ENCODE peak calls at places on chromosomes 1 and 21, in seven cellular contexts. Q is GM23338, N is GM12891, O is HCT116, M is esophagus muscularis mucosa, W is K562, F is breast epithelium. C is an unnamed sample.

GRCh38 chr1:197917813-197918646 is 858 bp downstream of the LHX9 start:
- DNase-seq in Q (peak), N (no peak), O (no peak), M (no peak), W (no peak), F (no peak), C (no peak)

GRCh38 chr1:116720406-116721071 is 33.7 kb upstream of the CD2 start:
- DNase-seq in Q (no peak), N (no peak), O (no peak), M (no peak), W (no peak), F (no peak), C (no peak)

GRCh38 chr1:147238053-147238902 is 4.2 kb upstream of the CHD1L start:
- DNase-seq in Q (no peak), N (no peak), O (no peak), M (no peak), W (no peak), F (no peak), C (no peak)

GRCh38 chr1:84668185-84668584 is 22.1 kb downstream of the SSX2IP start:
- DNase-seq in Q (peak), N (no peak), O (no peak), M (no peak), W (no peak), F (no peak), C (no peak)

GRCh38 chr1:21655748-21656147 is 13.4 kb downstream of the RAP1GAP start:
- DNase-seq in Q (peak), N (no peak), O (peak), M (no peak), W (peak), F (no peak), C (no peak)

GRCh38 chr1:231778009-231778719 is 151.6 kb downstream of the DISC1 start:
- DNase-seq in Q (no peak), N (no peak), O (peak), M (no peak), W (no peak), F (peak), C (no peak)

GRCh38 chr1:201350361-201350725 is 27.1 kb downstream of the TNNT2 start:
- DNase-seq in Q (no peak), N (no peak), O (no peak), M (no peak), W (no peak), F (no peak), C (no peak)

GRCh38 chr1:44820328-44820944 is 12.1 kb downstream of the BTBD19 start:
- DNase-seq in Q (no peak), N (no peak), O (no peak), M (no peak), W (no peak), F (no peak), C (no peak)

GRCh38 chr1:26289158-26290059 is 9.5 kb downstream of the SH3BGRL3 start:
- DNase-seq in Q (no peak), N (peak), O (no peak), M (no peak), W (no peak), F (no peak), C (no peak)

GRCh38 chr1:238205045-238205662 is 314.4 kb upstream of the ZP4 start:
- DNase-seq in Q (no peak), N (no peak), O (no peak), M (no peak), W (no peak), F (no peak), C (no peak)

GRCh38 chr1:211420845-211421454 is 71.0 kb downstream of the RD3 start:
- DNase-seq in Q (no peak), N (no peak), O (no peak), M (no peak), W (no peak), F (no peak), C (no peak)

GRCh38 chr1:168216171-168216570 is 9.6 kb upstream of the SFT2D2 start:
- DNase-seq in Q (no peak), N (no peak), O (no peak), M (no peak), W (no peak), F (no peak), C (no peak)

GRCh38 chr1:3584915-3585314 is 26.4 kb downstream of the MEGF6 start:
- DNase-seq in Q (no peak), N (no peak), O (no peak), M (no peak), W (no peak), F (no peak), C (no peak)

DNA sequence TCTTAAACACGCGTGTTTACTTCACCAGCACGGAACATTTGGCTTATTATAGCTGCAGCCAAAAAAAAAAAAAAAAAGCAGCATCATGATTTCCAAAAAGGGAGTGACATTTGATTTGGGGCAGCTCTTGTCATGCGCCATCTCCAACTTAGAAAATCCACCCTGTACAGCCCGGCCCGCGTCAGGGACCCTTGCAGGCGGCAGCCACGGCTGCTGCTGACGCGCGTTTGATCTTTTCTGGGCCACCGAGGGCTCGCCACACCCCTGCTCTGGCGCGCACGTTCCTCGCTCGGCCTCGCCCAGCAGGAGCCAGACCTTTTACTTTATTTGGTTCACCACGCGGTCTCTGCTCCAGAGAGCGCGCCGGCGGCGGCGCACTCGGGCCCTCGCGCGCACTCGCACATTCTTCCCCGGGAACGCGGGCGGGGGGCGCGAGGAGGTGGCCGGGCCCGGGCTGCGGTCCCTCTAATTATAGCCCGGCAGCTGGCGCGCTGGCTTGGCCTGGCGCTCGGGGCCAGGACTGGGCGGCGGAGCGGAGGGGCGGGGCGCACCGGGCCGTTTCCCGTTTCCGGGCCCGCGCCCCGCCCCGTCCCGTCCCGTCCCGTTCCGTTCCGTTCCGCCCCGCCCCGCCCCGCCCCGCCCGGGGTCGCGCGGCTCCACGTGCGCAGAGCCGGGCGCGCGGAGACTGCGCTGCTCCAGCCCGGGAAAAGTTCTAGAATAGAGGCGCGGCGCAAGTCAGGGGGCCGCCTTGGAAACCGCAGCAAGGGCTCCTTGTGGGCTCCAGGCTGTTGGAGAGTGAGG is 10.2 kb downstream of the IRF2BP2 start:
- DNase-seq in Q (peak), N (no peak), O (peak), M (peak), W (peak), F (peak), C (peak)
- TF ChIP-seq POLR2AphosphoS5 in Q (peak), N (peak), O (peak), M (peak), W (peak), F (peak), C (no peak)

GRCh38 chr1:30716646-30717045 is 6.7 kb downstream of the MATN1 start:
- DNase-seq in Q (no peak), N (no peak), O (no peak), M (no peak), W (no peak), F (no peak), C (no peak)

GRCh38 chr1:30719406-30720270 is 3.7 kb downstream of the MATN1 start:
- DNase-seq in Q (no peak), N (no peak), O (peak), M (no peak), W (no peak), F (no peak), C (no peak)

GRCh38 chr1:30718636-30719405 is 4.6 kb downstream of the MATN1 start:
- DNase-seq in Q (peak), N (peak), O (peak), M (peak), W (peak), F (peak), C (no peak)

GRCh38 chr1:30715886-30716285 is 7.5 kb downstream of the MATN1 start:
- DNase-seq in Q (no peak), N (no peak), O (no peak), M (no peak), W (no peak), F (no peak), C (no peak)

DNA sequence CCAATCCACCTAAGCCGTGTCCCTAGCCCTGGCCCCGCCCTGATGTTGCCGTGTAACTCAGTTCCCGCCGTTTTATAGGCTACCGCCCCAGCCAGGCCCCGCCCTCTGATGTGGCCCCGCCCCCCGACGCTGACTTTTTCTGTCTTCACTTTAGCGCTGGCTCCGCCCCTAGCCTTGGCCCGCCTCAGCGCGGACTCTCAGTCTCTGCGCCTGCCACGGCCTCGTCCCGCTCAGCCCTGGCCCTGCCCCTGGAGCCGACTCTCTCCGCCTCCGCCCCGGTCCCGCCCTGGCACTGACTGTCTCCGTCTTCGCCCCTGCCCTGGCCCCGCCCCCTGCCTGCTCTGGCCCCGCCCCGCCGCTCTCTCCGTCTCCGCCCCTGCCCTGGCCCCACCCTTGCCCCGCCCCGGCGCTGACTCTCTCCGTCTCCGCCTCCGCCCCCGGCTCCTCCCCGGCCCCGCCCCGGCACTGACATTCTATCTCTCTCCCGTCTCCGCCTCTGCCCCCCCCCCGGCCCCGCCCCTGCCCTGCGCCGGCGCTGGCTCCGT is 5.2 kb downstream of the MATN1 start:
- DNase-seq in Q (peak), N (peak), O (peak), M (peak), W (peak), F (peak), C (peak)
- TF ChIP-seq POLR2AphosphoS5 in Q (no peak), N (no peak), O (peak), M (peak), W (no peak), F (no peak), C (no peak)

GRCh38 chr1:235130766-235131270 is 2.2 kb upstream of the TOMM20 start:
- DNase-seq in Q (no peak), N (no peak), O (no peak), M (peak), W (no peak), F (no peak), C (peak)

GRCh38 chr1:235133086-235133485 is 4.4 kb upstream of the TOMM20 start:
- DNase-seq in Q (no peak), N (no peak), O (no peak), M (peak), W (no peak), F (no peak), C (no peak)

GRCh38 chr1:235136111-235136510 is 7.5 kb upstream of the TOMM20 start:
- DNase-seq in Q (no peak), N (no peak), O (no peak), M (no peak), W (no peak), F (no peak), C (peak)

GRCh38 chr1:235131961-235132360 is 3.3 kb upstream of the TOMM20 start:
- DNase-seq in Q (no peak), N (no peak), O (no peak), M (no peak), W (no peak), F (no peak), C (no peak)

GRCh38 chr1:235134171-235134570 is 5.5 kb upstream of the TOMM20 start:
- DNase-seq in Q (no peak), N (no peak), O (no peak), M (peak), W (no peak), F (no peak), C (peak)
- TF ChIP-seq POLR2AphosphoS5 in Q (no peak), N (no peak), O (no peak), M (no peak), W (no peak), F (no peak), C (no peak)

DNA sequence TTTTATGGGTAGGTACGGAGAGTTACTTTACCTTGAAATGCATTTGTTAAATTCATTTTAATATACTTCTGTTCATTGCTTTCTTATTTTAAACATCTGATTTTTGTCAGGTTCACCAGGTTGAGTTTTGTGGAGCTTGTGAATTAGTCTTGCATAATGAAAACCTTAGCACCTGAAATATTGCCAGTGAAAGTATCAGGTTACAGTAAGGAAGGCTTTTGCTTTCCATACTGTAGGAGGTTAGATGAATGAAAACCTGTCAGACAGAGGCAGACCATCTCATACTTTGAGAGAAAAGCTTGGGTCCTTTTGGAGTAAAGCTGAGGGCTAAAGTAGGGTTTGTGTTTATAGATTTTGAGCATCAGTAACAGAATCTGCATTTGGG is 34.7 kb downstream of the THRAP3 start:
- DNase-seq in Q (no peak), N (no peak), O (no peak), M (no peak), W (no peak), F (no peak), C (no peak)
- TF ChIP-seq POLR2AphosphoS5 in Q (no peak), N (no peak), O (no peak), M (no peak), W (no peak), F (no peak), C (no peak)

DNA sequence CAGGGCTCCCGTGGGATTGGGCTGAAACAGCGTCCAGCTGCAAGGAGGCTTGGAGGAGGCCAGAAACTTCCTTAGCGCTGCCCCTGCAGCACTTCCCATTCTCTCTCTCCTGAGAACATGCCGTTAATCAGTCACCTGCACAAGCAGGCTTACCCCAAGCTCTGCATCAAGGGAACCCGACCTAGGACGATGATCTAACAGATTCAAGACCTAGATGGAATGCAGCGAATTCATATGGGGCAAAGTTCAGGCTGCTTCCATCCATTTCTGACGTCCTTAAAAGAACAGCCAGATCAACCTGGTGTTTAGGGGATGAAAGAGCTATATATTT is 114.1 kb downstream of the ERG start:
- DNase-seq in Q (no peak), N (no peak), O (no peak), M (peak), W (no peak), F (no peak), C (no peak)
- TF ChIP-seq POLR2AphosphoS5 in Q (no peak), N (no peak), O (no peak), M (no peak), W (no peak), F (no peak), C (no peak)

DNA sequence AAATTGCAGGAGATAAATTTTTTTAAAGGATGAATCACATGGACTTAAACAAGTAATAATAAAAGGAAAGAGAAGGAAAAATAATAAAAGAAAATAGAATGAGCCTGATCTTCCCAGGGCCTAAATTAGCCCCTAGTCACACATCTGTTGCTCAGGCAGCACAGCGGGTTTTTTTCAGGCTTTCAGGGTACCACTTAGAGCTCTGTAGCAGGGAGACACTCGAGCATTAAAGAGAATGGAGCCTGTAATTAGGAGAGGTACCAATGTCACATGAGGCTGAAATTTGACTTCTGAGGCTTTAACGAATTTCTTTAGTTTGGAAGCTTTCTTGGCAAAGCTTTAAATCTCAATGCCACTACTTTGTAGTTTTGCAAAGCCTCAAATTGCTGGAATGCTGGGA is 116.3 kb downstream of the AK5 start:
- DNase-seq in Q (peak), N (no peak), O (no peak), M (no peak), W (no peak), F (no peak), C (no peak)
- TF ChIP-seq POLR2AphosphoS5 in Q (no peak), N (no peak), O (no peak), M (no peak), W (no peak), F (no peak), C (no peak)

GRCh38 chr1:234977891-234978396 is 150.7 kb downstream of the TOMM20 start:
- DNase-seq in Q (no peak), N (no peak), O (no peak), M (no peak), W (no peak), F (no peak), C (no peak)

GRCh38 chr1:234973426-234974250 is 155.0 kb downstream of the TOMM20 start:
- DNase-seq in Q (no peak), N (no peak), O (no peak), M (no peak), W (no peak), F (no peak), C (no peak)

GRCh38 chr1:234976880-234977680 is 151.6 kb downstream of the TOMM20 start:
- DNase-seq in Q (no peak), N (no peak), O (no peak), M (no peak), W (no peak), F (no peak), C (no peak)

GRCh38 chr1:234975941-234976871 is 152.4 kb downstream of the TOMM20 start:
- DNase-seq in Q (no peak), N (no peak), O (no peak), M (no peak), W (no peak), F (no peak), C (no peak)

DNA sequence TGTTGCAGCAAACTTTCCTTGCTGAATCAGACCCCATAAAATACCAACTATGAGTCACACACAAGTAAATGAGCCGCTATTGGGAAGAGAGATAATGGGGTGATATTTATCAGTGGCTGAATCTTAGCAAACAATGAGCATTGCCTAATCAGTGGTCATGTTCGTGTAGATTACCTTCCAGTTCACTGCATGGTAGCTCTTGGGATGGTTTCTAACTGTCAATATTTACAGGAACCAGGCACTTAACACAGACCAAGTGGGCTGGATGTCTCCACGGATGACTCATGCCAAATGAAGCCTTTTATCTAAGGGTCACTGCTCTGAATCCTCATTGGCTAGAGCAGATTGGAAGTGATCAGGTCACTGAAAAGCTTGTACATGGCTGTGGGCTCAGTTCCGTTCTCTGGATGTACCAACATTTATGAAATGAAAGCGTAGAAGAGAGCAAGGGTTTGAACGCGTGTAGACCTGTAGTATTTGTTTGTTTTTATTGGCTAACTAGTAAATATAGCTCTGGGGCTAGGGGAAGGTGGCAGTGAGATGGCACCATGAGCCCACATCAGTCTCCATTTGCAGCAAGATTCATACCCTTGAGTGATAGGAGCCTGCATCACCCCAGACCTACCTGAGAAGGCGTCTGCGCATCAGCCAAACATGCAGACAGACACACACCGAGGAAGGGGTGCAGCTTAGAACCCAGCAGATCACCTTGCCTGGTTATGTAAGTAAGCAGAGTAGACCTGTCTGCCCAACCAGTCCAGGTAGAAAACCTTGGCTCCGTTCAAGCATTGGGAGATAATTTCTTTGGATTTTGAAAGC is 153.3 kb downstream of the TOMM20 start:
- DNase-seq in Q (no peak), N (no peak), O (peak), M (no peak), W (peak), F (no peak), C (no peak)
- TF ChIP-seq POLR2AphosphoS5 in Q (no peak), N (no peak), O (peak), M (no peak), W (peak), F (no peak), C (no peak)

DNA sequence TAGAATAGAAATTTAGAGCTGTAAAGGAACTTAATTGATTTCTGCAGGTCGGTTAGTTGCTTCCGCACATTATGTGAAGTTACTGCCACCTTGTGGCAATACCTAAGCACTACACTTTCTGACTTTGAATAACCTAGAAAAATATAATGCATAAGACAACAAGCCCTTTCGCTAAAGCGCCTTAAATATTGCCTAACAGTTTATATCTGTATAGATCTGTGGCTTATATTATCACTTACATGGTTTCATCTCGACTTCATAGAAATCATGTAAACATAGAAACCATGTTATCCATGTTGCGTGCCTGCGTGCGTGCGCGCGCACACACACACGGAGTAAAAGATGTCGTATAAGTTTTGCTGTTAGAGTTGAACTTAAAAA is 10.9 kb upstream of the IFI16 start:
- DNase-seq in Q (peak), N (no peak), O (peak), M (no peak), W (peak), F (no peak), C (no peak)
- TF ChIP-seq POLR2AphosphoS5 in Q (no peak), N (no peak), O (no peak), M (peak), W (no peak), F (no peak), C (no peak)